ENCODE peak calls at places on chromosomes 7 and 10, in seven cellular contexts. One of them, this sample, is unnamed.

GRCh38 chr7:33757563-33758165 is 147.7 kb upstream of the BMPER start:
- DNase-seq in anterior cingulate cortex: no peak
- DNase-seq in cardiac fibroblast: peak
- DNase-seq in AG04450: no peak
- DNase-seq in stimulated activated CD8-positive, alpha-beta memory T cell treated with anti-CD3 and anti-CD28 coated beads, Interleukin-4, amount 100 ng/mL, for 1 hour: no peak
- DNase-seq in GM10248: peak
- DNase-seq in PC-9: no peak
- DNase-seq in this sample: peak

GRCh38 chr7:105713488-105714465 is 132.5 kb upstream of the EFCAB10 start:
- DNase-seq in PC-9: peak
- DNase-seq in AG04450: no peak
- DNase-seq in GM10248: no peak
- DNase-seq in cardiac fibroblast: peak
- DNase-seq in stimulated activated CD8-positive, alpha-beta memory T cell treated with anti-CD3 and anti-CD28 coated beads, Interleukin-4, amount 100 ng/mL, for 1 hour: no peak
- DNase-seq in anterior cingulate cortex: no peak
- DNase-seq in this sample: peak

GRCh38 chr7:148379693-148380092 is 210.9 kb upstream of the C7orf33 start:
- DNase-seq in stimulated activated CD8-positive, alpha-beta memory T cell treated with anti-CD3 and anti-CD28 coated beads, Interleukin-4, amount 100 ng/mL, for 1 hour: no peak
- DNase-seq in GM10248: no peak
- DNase-seq in anterior cingulate cortex: no peak
- DNase-seq in PC-9: no peak
- DNase-seq in cardiac fibroblast: no peak
- DNase-seq in AG04450: no peak
- DNase-seq in this sample: no peak

GRCh38 chr7:2904202-2904601 is 60.1 kb upstream of the GNA12 start:
- DNase-seq in PC-9: no peak
- DNase-seq in anterior cingulate cortex: no peak
- DNase-seq in AG04450: no peak
- DNase-seq in GM10248: no peak
- DNase-seq in stimulated activated CD8-positive, alpha-beta memory T cell treated with anti-CD3 and anti-CD28 coated beads, Interleukin-4, amount 100 ng/mL, for 1 hour: no peak
- DNase-seq in cardiac fibroblast: no peak
- DNase-seq in this sample: no peak

GRCh38 chr7:129779602-129780256 is 168.2 kb downstream of the NRF1 start:
- DNase-seq in stimulated activated CD8-positive, alpha-beta memory T cell treated with anti-CD3 and anti-CD28 coated beads, Interleukin-4, amount 100 ng/mL, for 1 hour: no peak
- DNase-seq in anterior cingulate cortex: no peak
- DNase-seq in PC-9: peak
- DNase-seq in GM10248: peak
- DNase-seq in AG04450: no peak
- DNase-seq in cardiac fibroblast: no peak
- DNase-seq in this sample: no peak

GRCh38 chr7:115749924-115750323 is 280.6 kb downstream of the TFEC start:
- DNase-seq in stimulated activated CD8-positive, alpha-beta memory T cell treated with anti-CD3 and anti-CD28 coated beads, Interleukin-4, amount 100 ng/mL, for 1 hour: no peak
- DNase-seq in AG04450: no peak
- DNase-seq in cardiac fibroblast: no peak
- DNase-seq in PC-9: no peak
- DNase-seq in GM10248: no peak
- DNase-seq in anterior cingulate cortex: no peak
- DNase-seq in this sample: no peak

GRCh38 chr10:9009505-9009904 is 955.0 kb downstream of the GATA3 start:
- DNase-seq in PC-9: no peak
- DNase-seq in AG04450: no peak
- DNase-seq in stimulated activated CD8-positive, alpha-beta memory T cell treated with anti-CD3 and anti-CD28 coated beads, Interleukin-4, amount 100 ng/mL, for 1 hour: no peak
- DNase-seq in anterior cingulate cortex: no peak
- DNase-seq in GM10248: no peak
- DNase-seq in cardiac fibroblast: peak
- DNase-seq in this sample: no peak

GRCh38 chr10:55500931-55501559 is 700.0 kb upstream of the PCDH15 start:
- DNase-seq in anterior cingulate cortex: no peak
- DNase-seq in cardiac fibroblast: peak
- DNase-seq in AG04450: no peak
- DNase-seq in PC-9: no peak
- DNase-seq in stimulated activated CD8-positive, alpha-beta memory T cell treated with anti-CD3 and anti-CD28 coated beads, Interleukin-4, amount 100 ng/mL, for 1 hour: no peak
- DNase-seq in GM10248: peak
- DNase-seq in this sample: no peak

GRCh38 chr7:149459540-149460433 is 1.1 kb downstream of the ZNF777 start:
- DNase-seq in anterior cingulate cortex: no peak
- DNase-seq in PC-9: no peak
- DNase-seq in stimulated activated CD8-positive, alpha-beta memory T cell treated with anti-CD3 and anti-CD28 coated beads, Interleukin-4, amount 100 ng/mL, for 1 hour: no peak
- DNase-seq in GM10248: peak
- DNase-seq in AG04450: no peak
- DNase-seq in cardiac fibroblast: peak
- DNase-seq in this sample: peak

GRCh38 chr10:126511917-126512487 is 123.7 kb upstream of the ADAM12 start:
- DNase-seq in PC-9: no peak
- DNase-seq in GM10248: no peak
- DNase-seq in cardiac fibroblast: peak
- DNase-seq in stimulated activated CD8-positive, alpha-beta memory T cell treated with anti-CD3 and anti-CD28 coated beads, Interleukin-4, amount 100 ng/mL, for 1 hour: no peak
- DNase-seq in anterior cingulate cortex: no peak
- DNase-seq in AG04450: no peak
- DNase-seq in this sample: no peak

GRCh38 chr10:110739811-110740271 is 95.7 kb downstream of the RBM20 start:
- DNase-seq in AG04450: no peak
- DNase-seq in stimulated activated CD8-positive, alpha-beta memory T cell treated with anti-CD3 and anti-CD28 coated beads, Interleukin-4, amount 100 ng/mL, for 1 hour: no peak
- DNase-seq in anterior cingulate cortex: no peak
- DNase-seq in PC-9: peak
- DNase-seq in cardiac fibroblast: peak
- DNase-seq in GM10248: no peak
- DNase-seq in this sample: no peak

GRCh38 chr7:81846398-81846797 is 76.6 kb upstream of the HGF start:
- DNase-seq in AG04450: peak
- DNase-seq in GM10248: no peak
- DNase-seq in PC-9: no peak
- DNase-seq in anterior cingulate cortex: no peak
- DNase-seq in stimulated activated CD8-positive, alpha-beta memory T cell treated with anti-CD3 and anti-CD28 coated beads, Interleukin-4, amount 100 ng/mL, for 1 hour: no peak
- DNase-seq in cardiac fibroblast: peak
- DNase-seq in this sample: no peak

GRCh38 chr7:33886100-33886623 is 19.2 kb upstream of the BMPER start:
- DNase-seq in GM10248: no peak
- DNase-seq in anterior cingulate cortex: no peak
- DNase-seq in PC-9: no peak
- DNase-seq in AG04450: no peak
- DNase-seq in cardiac fibroblast: no peak
- DNase-seq in stimulated activated CD8-positive, alpha-beta memory T cell treated with anti-CD3 and anti-CD28 coated beads, Interleukin-4, amount 100 ng/mL, for 1 hour: no peak
- DNase-seq in this sample: no peak

GRCh38 chr7:15853832-15854470 is 167.5 kb upstream of the MEOX2 start:
- DNase-seq in AG04450: no peak
- DNase-seq in GM10248: no peak
- DNase-seq in PC-9: no peak
- DNase-seq in stimulated activated CD8-positive, alpha-beta memory T cell treated with anti-CD3 and anti-CD28 coated beads, Interleukin-4, amount 100 ng/mL, for 1 hour: no peak
- DNase-seq in cardiac fibroblast: peak
- DNase-seq in anterior cingulate cortex: no peak
- DNase-seq in this sample: no peak

GRCh38 chr7:98348726-98349474 is 52.0 kb downstream of the BAIAP2L1 start:
- DNase-seq in PC-9: peak
- DNase-seq in AG04450: no peak
- DNase-seq in stimulated activated CD8-positive, alpha-beta memory T cell treated with anti-CD3 and anti-CD28 coated beads, Interleukin-4, amount 100 ng/mL, for 1 hour: no peak
- DNase-seq in cardiac fibroblast: no peak
- DNase-seq in GM10248: no peak
- DNase-seq in anterior cingulate cortex: no peak
- DNase-seq in this sample: no peak

GRCh38 chr7:90736968-90737939 is 141.1 kb downstream of the CDK14 start:
- DNase-seq in GM10248: peak
- DNase-seq in AG04450: no peak
- DNase-seq in PC-9: no peak
- DNase-seq in stimulated activated CD8-positive, alpha-beta memory T cell treated with anti-CD3 and anti-CD28 coated beads, Interleukin-4, amount 100 ng/mL, for 1 hour: no peak
- DNase-seq in anterior cingulate cortex: no peak
- DNase-seq in cardiac fibroblast: no peak
- DNase-seq in this sample: no peak

GRCh38 chr10:11515596-11516418 is 95.6 kb downstream of the USP6NL start:
- DNase-seq in PC-9: no peak
- DNase-seq in anterior cingulate cortex: no peak
- DNase-seq in AG04450: peak
- DNase-seq in stimulated activated CD8-positive, alpha-beta memory T cell treated with anti-CD3 and anti-CD28 coated beads, Interleukin-4, amount 100 ng/mL, for 1 hour: no peak
- DNase-seq in cardiac fibroblast: peak
- DNase-seq in GM10248: peak
- DNase-seq in this sample: peak

GRCh38 chr10:54002077-54002476 is 799.0 kb downstream of the PCDH15 start:
- DNase-seq in cardiac fibroblast: no peak
- DNase-seq in PC-9: no peak
- DNase-seq in stimulated activated CD8-positive, alpha-beta memory T cell treated with anti-CD3 and anti-CD28 coated beads, Interleukin-4, amount 100 ng/mL, for 1 hour: no peak
- DNase-seq in anterior cingulate cortex: no peak
- DNase-seq in AG04450: no peak
- DNase-seq in GM10248: no peak
- DNase-seq in this sample: no peak

GRCh38 chr10:85147346-85148250 is 819.2 kb downstream of the CCSER2 start:
- DNase-seq in cardiac fibroblast: no peak
- DNase-seq in PC-9: no peak
- DNase-seq in AG04450: no peak
- DNase-seq in GM10248: no peak
- DNase-seq in anterior cingulate cortex: no peak
- DNase-seq in stimulated activated CD8-positive, alpha-beta memory T cell treated with anti-CD3 and anti-CD28 coated beads, Interleukin-4, amount 100 ng/mL, for 1 hour: no peak
- DNase-seq in this sample: no peak

GRCh38 chr7:112228632-112229031 is 22.1 kb downstream of the ZNF277 start:
- DNase-seq in GM10248: no peak
- DNase-seq in anterior cingulate cortex: no peak
- DNase-seq in AG04450: no peak
- DNase-seq in cardiac fibroblast: no peak
- DNase-seq in stimulated activated CD8-positive, alpha-beta memory T cell treated with anti-CD3 and anti-CD28 coated beads, Interleukin-4, amount 100 ng/mL, for 1 hour: no peak
- DNase-seq in PC-9: no peak
- DNase-seq in this sample: no peak

GRCh38 chr7:79912213-79912633 is 222.4 kb upstream of the GNAI1 start:
- DNase-seq in anterior cingulate cortex: no peak
- DNase-seq in PC-9: no peak
- DNase-seq in GM10248: no peak
- DNase-seq in stimulated activated CD8-positive, alpha-beta memory T cell treated with anti-CD3 and anti-CD28 coated beads, Interleukin-4, amount 100 ng/mL, for 1 hour: no peak
- DNase-seq in cardiac fibroblast: no peak
- DNase-seq in AG04450: no peak
- DNase-seq in this sample: no peak

GRCh38 chr7:15504376-15504775 is 57.4 kb downstream of the AGMO start:
- DNase-seq in PC-9: no peak
- DNase-seq in AG04450: no peak
- DNase-seq in GM10248: no peak
- DNase-seq in stimulated activated CD8-positive, alpha-beta memory T cell treated with anti-CD3 and anti-CD28 coated beads, Interleukin-4, amount 100 ng/mL, for 1 hour: no peak
- DNase-seq in anterior cingulate cortex: no peak
- DNase-seq in cardiac fibroblast: peak
- DNase-seq in this sample: no peak

GRCh38 chr10:112663181-112663879 is 216.3 kb downstream of the VTI1A start:
- DNase-seq in anterior cingulate cortex: no peak
- DNase-seq in stimulated activated CD8-positive, alpha-beta memory T cell treated with anti-CD3 and anti-CD28 coated beads, Interleukin-4, amount 100 ng/mL, for 1 hour: no peak
- DNase-seq in cardiac fibroblast: peak
- DNase-seq in GM10248: no peak
- DNase-seq in AG04450: no peak
- DNase-seq in PC-9: peak
- DNase-seq in this sample: peak

GRCh38 chr10:128839134-128839533 is 627.9 kb upstream of the MGMT start:
- DNase-seq in anterior cingulate cortex: no peak
- DNase-seq in stimulated activated CD8-positive, alpha-beta memory T cell treated with anti-CD3 and anti-CD28 coated beads, Interleukin-4, amount 100 ng/mL, for 1 hour: no peak
- DNase-seq in AG04450: no peak
- DNase-seq in GM10248: no peak
- DNase-seq in PC-9: no peak
- DNase-seq in cardiac fibroblast: no peak
- DNase-seq in this sample: no peak

GRCh38 chr10:130380056-130380455 is 243.9 kb downstream of the GLRX3 start:
- DNase-seq in AG04450: no peak
- DNase-seq in anterior cingulate cortex: no peak
- DNase-seq in PC-9: no peak
- DNase-seq in cardiac fibroblast: no peak
- DNase-seq in stimulated activated CD8-positive, alpha-beta memory T cell treated with anti-CD3 and anti-CD28 coated beads, Interleukin-4, amount 100 ng/mL, for 1 hour: no peak
- DNase-seq in GM10248: no peak
- DNase-seq in this sample: no peak

GRCh38 chr10:11197266-11197712 is 179.6 kb downstream of the CELF2 start:
- DNase-seq in anterior cingulate cortex: no peak
- DNase-seq in stimulated activated CD8-positive, alpha-beta memory T cell treated with anti-CD3 and anti-CD28 coated beads, Interleukin-4, amount 100 ng/mL, for 1 hour: no peak
- DNase-seq in PC-9: no peak
- DNase-seq in GM10248: peak
- DNase-seq in cardiac fibroblast: no peak
- DNase-seq in AG04450: no peak
- DNase-seq in this sample: no peak

GRCh38 chr7:84218681-84219080 is 24.1 kb upstream of the SEMA3A start:
- DNase-seq in GM10248: no peak
- DNase-seq in AG04450: no peak
- DNase-seq in PC-9: no peak
- DNase-seq in cardiac fibroblast: peak
- DNase-seq in stimulated activated CD8-positive, alpha-beta memory T cell treated with anti-CD3 and anti-CD28 coated beads, Interleukin-4, amount 100 ng/mL, for 1 hour: no peak
- DNase-seq in anterior cingulate cortex: no peak
- DNase-seq in this sample: no peak

GRCh38 chr10:104300736-104301292 is 31.8 kb downstream of the GSTO2 start:
- DNase-seq in AG04450: peak
- DNase-seq in GM10248: no peak
- DNase-seq in cardiac fibroblast: peak
- DNase-seq in anterior cingulate cortex: peak
- DNase-seq in stimulated activated CD8-positive, alpha-beta memory T cell treated with anti-CD3 and anti-CD28 coated beads, Interleukin-4, amount 100 ng/mL, for 1 hour: no peak
- DNase-seq in PC-9: no peak
- DNase-seq in this sample: peak

GRCh38 chr7:25926439-25926838 is 225.6 kb upstream of the NFE2L3 start:
- DNase-seq in AG04450: no peak
- DNase-seq in stimulated activated CD8-positive, alpha-beta memory T cell treated with anti-CD3 and anti-CD28 coated beads, Interleukin-4, amount 100 ng/mL, for 1 hour: no peak
- DNase-seq in GM10248: no peak
- DNase-seq in cardiac fibroblast: no peak
- DNase-seq in PC-9: no peak
- DNase-seq in anterior cingulate cortex: no peak
- DNase-seq in this sample: no peak

GRCh38 chr10:110643670-110644597 is at the start of gene RBM20:
- DNase-seq in PC-9: no peak
- DNase-seq in AG04450: no peak
- DNase-seq in stimulated activated CD8-positive, alpha-beta memory T cell treated with anti-CD3 and anti-CD28 coated beads, Interleukin-4, amount 100 ng/mL, for 1 hour: no peak
- DNase-seq in cardiac fibroblast: peak
- DNase-seq in GM10248: peak
- DNase-seq in anterior cingulate cortex: no peak
- DNase-seq in this sample: peak

GRCh38 chr7:22597845-22598244 is 97.9 kb upstream of the STEAP1B start:
- DNase-seq in GM10248: no peak
- DNase-seq in anterior cingulate cortex: no peak
- DNase-seq in cardiac fibroblast: peak
- DNase-seq in stimulated activated CD8-positive, alpha-beta memory T cell treated with anti-CD3 and anti-CD28 coated beads, Interleukin-4, amount 100 ng/mL, for 1 hour: no peak
- DNase-seq in AG04450: no peak
- DNase-seq in PC-9: peak
- DNase-seq in this sample: no peak

GRCh38 chr7:111290982-111291381 is 200.1 kb downstream of the LRRN3 start:
- DNase-seq in GM10248: no peak
- DNase-seq in AG04450: no peak
- DNase-seq in anterior cingulate cortex: no peak
- DNase-seq in PC-9: no peak
- DNase-seq in stimulated activated CD8-positive, alpha-beta memory T cell treated with anti-CD3 and anti-CD28 coated beads, Interleukin-4, amount 100 ng/mL, for 1 hour: no peak
- DNase-seq in cardiac fibroblast: no peak
- DNase-seq in this sample: no peak

GRCh38 chr10:72637398-72637857 is 11.5 kb upstream of the MICU1 start:
- DNase-seq in AG04450: no peak
- DNase-seq in stimulated activated CD8-positive, alpha-beta memory T cell treated with anti-CD3 and anti-CD28 coated beads, Interleukin-4, amount 100 ng/mL, for 1 hour: no peak
- DNase-seq in cardiac fibroblast: peak
- DNase-seq in GM10248: peak
- DNase-seq in anterior cingulate cortex: no peak
- DNase-seq in PC-9: no peak
- DNase-seq in this sample: peak

GRCh38 chr10:58143944-58144343 is 123.8 kb downstream of the IPMK start:
- DNase-seq in stimulated activated CD8-positive, alpha-beta memory T cell treated with anti-CD3 and anti-CD28 coated beads, Interleukin-4, amount 100 ng/mL, for 1 hour: no peak
- DNase-seq in cardiac fibroblast: peak
- DNase-seq in PC-9: peak
- DNase-seq in AG04450: no peak
- DNase-seq in GM10248: no peak
- DNase-seq in anterior cingulate cortex: no peak
- DNase-seq in this sample: no peak

GRCh38 chr7:94452257-94452656 is 57.4 kb upstream of the CASD1 start:
- DNase-seq in cardiac fibroblast: no peak
- DNase-seq in PC-9: no peak
- DNase-seq in anterior cingulate cortex: no peak
- DNase-seq in AG04450: no peak
- DNase-seq in stimulated activated CD8-positive, alpha-beta memory T cell treated with anti-CD3 and anti-CD28 coated beads, Interleukin-4, amount 100 ng/mL, for 1 hour: no peak
- DNase-seq in GM10248: no peak
- DNase-seq in this sample: no peak

GRCh38 chr7:80807166-80807900 is 111.5 kb downstream of the SEMA3C start:
- DNase-seq in cardiac fibroblast: peak
- DNase-seq in PC-9: no peak
- DNase-seq in stimulated activated CD8-positive, alpha-beta memory T cell treated with anti-CD3 and anti-CD28 coated beads, Interleukin-4, amount 100 ng/mL, for 1 hour: no peak
- DNase-seq in anterior cingulate cortex: no peak
- DNase-seq in GM10248: no peak
- DNase-seq in AG04450: no peak
- DNase-seq in this sample: no peak